ENCODE peak calls at places on chromosomes 5 and 9, in eight cellular contexts. One of them, this sample, is unnamed.

GRCh38 chr5:171571663-171572062 is 152.2 kb downstream of the FGF18 start:
- DNase-seq in stimulated activated CD4-positive, alpha-beta T cell treated with anti-CD3 and anti-CD28 coated beads, Interleukin-4, amount 100 ng/mL, for 24 hours: no peak
- DNase-seq in activated naive CD4-positive, alpha-beta T cell treated with anti-CD3 and anti-CD28 coated beads for 36 hours: no peak
- DNase-seq in anterior cingulate cortex: no peak
- DNase-seq in COR-L47: no peak
- DNase-seq in fibroblast of the conjunctiva: peak; percentile 76
- DNase-seq in NCI-H1417: no peak
- DNase-seq in stimulated activated CD8-positive, alpha-beta memory T cell treated with anti-CD3 and anti-CD28 coated beads, Interleukin-7, amount 100 ng/mL, for 1 hour: no peak
- DNase-seq in this sample: peak; percentile 66

GRCh38 chr5:16048132-16048531 is 131.5 kb downstream of the MARCHF11 start:
- DNase-seq in stimulated activated CD4-positive, alpha-beta T cell treated with anti-CD3 and anti-CD28 coated beads, Interleukin-4, amount 100 ng/mL, for 24 hours: no peak
- DNase-seq in COR-L47: no peak
- DNase-seq in anterior cingulate cortex: no peak
- DNase-seq in NCI-H1417: no peak
- DNase-seq in stimulated activated CD8-positive, alpha-beta memory T cell treated with anti-CD3 and anti-CD28 coated beads, Interleukin-7, amount 100 ng/mL, for 1 hour: no peak
- DNase-seq in activated naive CD4-positive, alpha-beta T cell treated with anti-CD3 and anti-CD28 coated beads for 36 hours: no peak
- DNase-seq in fibroblast of the conjunctiva: no peak
- DNase-seq in this sample: no peak

GRCh38 chr5:54695198-54695966 is 177.8 kb downstream of the SNX18 start:
- DNase-seq in activated naive CD4-positive, alpha-beta T cell treated with anti-CD3 and anti-CD28 coated beads for 36 hours: no peak
- DNase-seq in stimulated activated CD8-positive, alpha-beta memory T cell treated with anti-CD3 and anti-CD28 coated beads, Interleukin-7, amount 100 ng/mL, for 1 hour: no peak
- DNase-seq in fibroblast of the conjunctiva: no peak
- DNase-seq in NCI-H1417: no peak
- DNase-seq in COR-L47: no peak
- DNase-seq in stimulated activated CD4-positive, alpha-beta T cell treated with anti-CD3 and anti-CD28 coated beads, Interleukin-4, amount 100 ng/mL, for 24 hours: no peak
- DNase-seq in anterior cingulate cortex: no peak
- DNase-seq in this sample: no peak

GRCh38 chr9:83537331-83538171 is 650 bp downstream of the FRMD3 start:
- DNase-seq in stimulated activated CD4-positive, alpha-beta T cell treated with anti-CD3 and anti-CD28 coated beads, Interleukin-4, amount 100 ng/mL, for 24 hours: no peak
- DNase-seq in anterior cingulate cortex: no peak
- DNase-seq in fibroblast of the conjunctiva: no peak
- DNase-seq in stimulated activated CD8-positive, alpha-beta memory T cell treated with anti-CD3 and anti-CD28 coated beads, Interleukin-7, amount 100 ng/mL, for 1 hour: no peak
- DNase-seq in NCI-H1417: no peak
- DNase-seq in COR-L47: no peak
- DNase-seq in activated naive CD4-positive, alpha-beta T cell treated with anti-CD3 and anti-CD28 coated beads for 36 hours: no peak
- DNase-seq in this sample: no peak

GRCh38 chr9:88307136-88307535 is 81.1 kb upstream of the SPIN1 start:
- DNase-seq in fibroblast of the conjunctiva: no peak
- DNase-seq in activated naive CD4-positive, alpha-beta T cell treated with anti-CD3 and anti-CD28 coated beads for 36 hours: no peak
- DNase-seq in COR-L47: no peak
- DNase-seq in anterior cingulate cortex: no peak
- DNase-seq in NCI-H1417: no peak
- DNase-seq in stimulated activated CD8-positive, alpha-beta memory T cell treated with anti-CD3 and anti-CD28 coated beads, Interleukin-7, amount 100 ng/mL, for 1 hour: no peak
- DNase-seq in stimulated activated CD4-positive, alpha-beta T cell treated with anti-CD3 and anti-CD28 coated beads, Interleukin-4, amount 100 ng/mL, for 24 hours: no peak
- DNase-seq in this sample: no peak

GRCh38 chr5:88758584-88758983 is 124.4 kb downstream of the MEF2C start:
- DNase-seq in activated naive CD4-positive, alpha-beta T cell treated with anti-CD3 and anti-CD28 coated beads for 36 hours: no peak
- DNase-seq in stimulated activated CD4-positive, alpha-beta T cell treated with anti-CD3 and anti-CD28 coated beads, Interleukin-4, amount 100 ng/mL, for 24 hours: no peak
- DNase-seq in stimulated activated CD8-positive, alpha-beta memory T cell treated with anti-CD3 and anti-CD28 coated beads, Interleukin-7, amount 100 ng/mL, for 1 hour: no peak
- DNase-seq in COR-L47: no peak
- DNase-seq in NCI-H1417: no peak
- DNase-seq in fibroblast of the conjunctiva: no peak
- DNase-seq in anterior cingulate cortex: no peak
- DNase-seq in this sample: no peak

GRCh38 chr9:133794006-133794760 is 56.0 kb upstream of the SARDH start:
- DNase-seq in COR-L47: no peak
- DNase-seq in activated naive CD4-positive, alpha-beta T cell treated with anti-CD3 and anti-CD28 coated beads for 36 hours: no peak
- DNase-seq in fibroblast of the conjunctiva: no peak
- DNase-seq in stimulated activated CD8-positive, alpha-beta memory T cell treated with anti-CD3 and anti-CD28 coated beads, Interleukin-7, amount 100 ng/mL, for 1 hour: no peak
- DNase-seq in stimulated activated CD4-positive, alpha-beta T cell treated with anti-CD3 and anti-CD28 coated beads, Interleukin-4, amount 100 ng/mL, for 24 hours: no peak
- DNase-seq in anterior cingulate cortex: no peak
- DNase-seq in NCI-H1417: no peak
- DNase-seq in this sample: no peak

GRCh38 chr9:89178162-89179120 is at the start of gene SHC3:
- DNase-seq in stimulated activated CD8-positive, alpha-beta memory T cell treated with anti-CD3 and anti-CD28 coated beads, Interleukin-7, amount 100 ng/mL, for 1 hour: no peak
- DNase-seq in activated naive CD4-positive, alpha-beta T cell treated with anti-CD3 and anti-CD28 coated beads for 36 hours: peak; percentile 21
- DNase-seq in COR-L47: no peak
- DNase-seq in fibroblast of the conjunctiva: no peak
- DNase-seq in anterior cingulate cortex: no peak
- DNase-seq in stimulated activated CD4-positive, alpha-beta T cell treated with anti-CD3 and anti-CD28 coated beads, Interleukin-4, amount 100 ng/mL, for 24 hours: no peak
- DNase-seq in NCI-H1417: peak; percentile 53
- DNase-seq in this sample: no peak

GRCh38 chr5:83665631-83666030 is 55.0 kb downstream of the HAPLN1 start:
- DNase-seq in anterior cingulate cortex: no peak
- DNase-seq in activated naive CD4-positive, alpha-beta T cell treated with anti-CD3 and anti-CD28 coated beads for 36 hours: no peak
- DNase-seq in COR-L47: no peak
- DNase-seq in stimulated activated CD8-positive, alpha-beta memory T cell treated with anti-CD3 and anti-CD28 coated beads, Interleukin-7, amount 100 ng/mL, for 1 hour: no peak
- DNase-seq in fibroblast of the conjunctiva: no peak
- DNase-seq in stimulated activated CD4-positive, alpha-beta T cell treated with anti-CD3 and anti-CD28 coated beads, Interleukin-4, amount 100 ng/mL, for 24 hours: no peak
- DNase-seq in NCI-H1417: no peak
- DNase-seq in this sample: no peak

GRCh38 chr5:1429066-1429465 is 16.2 kb downstream of the SLC6A3 start:
- DNase-seq in stimulated activated CD4-positive, alpha-beta T cell treated with anti-CD3 and anti-CD28 coated beads, Interleukin-4, amount 100 ng/mL, for 24 hours: no peak
- DNase-seq in COR-L47: no peak
- DNase-seq in anterior cingulate cortex: no peak
- DNase-seq in fibroblast of the conjunctiva: no peak
- DNase-seq in stimulated activated CD8-positive, alpha-beta memory T cell treated with anti-CD3 and anti-CD28 coated beads, Interleukin-7, amount 100 ng/mL, for 1 hour: no peak
- DNase-seq in NCI-H1417: peak; percentile 73
- DNase-seq in activated naive CD4-positive, alpha-beta T cell treated with anti-CD3 and anti-CD28 coated beads for 36 hours: no peak
- DNase-seq in this sample: no peak

GRCh38 chr5:154829589-154830218 is 20.7 kb downstream of the FAXDC2 start:
- DNase-seq in NCI-H1417: no peak
- DNase-seq in stimulated activated CD8-positive, alpha-beta memory T cell treated with anti-CD3 and anti-CD28 coated beads, Interleukin-7, amount 100 ng/mL, for 1 hour: no peak
- DNase-seq in COR-L47: no peak
- DNase-seq in fibroblast of the conjunctiva: no peak
- DNase-seq in stimulated activated CD4-positive, alpha-beta T cell treated with anti-CD3 and anti-CD28 coated beads, Interleukin-4, amount 100 ng/mL, for 24 hours: peak; percentile 15
- DNase-seq in anterior cingulate cortex: no peak
- DNase-seq in activated naive CD4-positive, alpha-beta T cell treated with anti-CD3 and anti-CD28 coated beads for 36 hours: peak; percentile 71
- DNase-seq in this sample: no peak

GRCh38 chr9:34253460-34253837 is 74.6 kb downstream of the UBAP1 start:
- DNase-seq in COR-L47: no peak
- DNase-seq in stimulated activated CD8-positive, alpha-beta memory T cell treated with anti-CD3 and anti-CD28 coated beads, Interleukin-7, amount 100 ng/mL, for 1 hour: no peak
- DNase-seq in fibroblast of the conjunctiva: peak; percentile 30
- DNase-seq in NCI-H1417: no peak
- DNase-seq in anterior cingulate cortex: no peak
- DNase-seq in activated naive CD4-positive, alpha-beta T cell treated with anti-CD3 and anti-CD28 coated beads for 36 hours: no peak
- DNase-seq in stimulated activated CD4-positive, alpha-beta T cell treated with anti-CD3 and anti-CD28 coated beads, Interleukin-4, amount 100 ng/mL, for 24 hours: no peak
- DNase-seq in this sample: no peak